ENCODE peak calls at places on chromosomes 6 and 20, in six cellular contexts. One of them, this sample, is unnamed.
A peak's percentile ranks its signal among the peaks of the same experiment; 100 is the strongest.

GRCh38 chr6:169510871-169511270 is 191.0 kb downstream of the WDR27 start:
- DNase-seq in HepG2: no peak
- DNase-seq in GM12878: no peak
- DNase-seq in A549: no peak
- DNase-seq in IMR-90: no peak
- DNase-seq in K562: no peak
- DNase-seq in this sample: no peak

GRCh38 chr20:19624221-19624620 is 133.8 kb upstream of the RIN2 start:
- DNase-seq in A549: no peak
- DNase-seq in GM12878: no peak
- DNase-seq in K562: no peak
- DNase-seq in HepG2: no peak
- DNase-seq in IMR-90: no peak
- DNase-seq in this sample: no peak

GRCh38 chr6:155399062-155399746 is 56.4 kb downstream of the NOX3 start:
- DNase-seq in HepG2: peak; percentile 100
- DNase-seq in A549: no peak
- DNase-seq in GM12878: no peak
- DNase-seq in IMR-90: no peak
- DNase-seq in K562: no peak
- DNase-seq in this sample: no peak

GRCh38 chr6:156794963-156795362 is 17.8 kb downstream of the ARID1B start:
- DNase-seq in IMR-90: no peak
- DNase-seq in K562: no peak
- DNase-seq in HepG2: no peak
- DNase-seq in GM12878: no peak
- DNase-seq in A549: no peak
- DNase-seq in this sample: no peak

GRCh38 chr6:148435386-148435785 is 92.7 kb downstream of the SASH1 start:
- DNase-seq in A549: no peak
- DNase-seq in IMR-90: peak; percentile 59
- DNase-seq in K562: no peak
- DNase-seq in HepG2: no peak
- DNase-seq in GM12878: no peak
- DNase-seq in this sample: no peak

GRCh38 chr6:166693880-166694279 is 66.8 kb upstream of the RPS6KA2 start:
- DNase-seq in IMR-90: no peak
- DNase-seq in GM12878: no peak
- DNase-seq in A549: no peak
- DNase-seq in K562: no peak
- DNase-seq in HepG2: no peak
- DNase-seq in this sample: no peak

GRCh38 chr6:132298344-132298949 is 102.8 kb downstream of the MOXD1 start:
- DNase-seq in K562: peak; percentile 31
- DNase-seq in IMR-90: peak; percentile 62
- DNase-seq in GM12878: no peak
- DNase-seq in HepG2: peak; percentile 58
- DNase-seq in A549: peak; percentile 11
- DNase-seq in this sample: peak; percentile 62

GRCh38 chr20:48209102-48209501 is 423.8 kb upstream of the SULF2 start:
- DNase-seq in GM12878: no peak
- DNase-seq in IMR-90: no peak
- DNase-seq in K562: no peak
- DNase-seq in HepG2: no peak
- DNase-seq in A549: no peak
- DNase-seq in this sample: no peak

GRCh38 chr6:157274471-157275226 is 48.7 kb downstream of the TMEM242 start:
- DNase-seq in K562: peak; percentile 95
- DNase-seq in A549: peak; percentile 67
- DNase-seq in IMR-90: peak; percentile 57
- DNase-seq in HepG2: peak; percentile 38
- DNase-seq in GM12878: peak; percentile 9
- DNase-seq in this sample: peak; percentile 73

GRCh38 chr6:158042245-158042798 is 60.7 kb downstream of the SYNJ2 start:
- DNase-seq in HepG2: peak; percentile 40
- DNase-seq in IMR-90: peak; percentile 93
- DNase-seq in GM12878: no peak
- DNase-seq in A549: no peak
- DNase-seq in K562: peak; percentile 74
- DNase-seq in this sample: peak; percentile 94

GRCh38 chr6:56222509-56222908 is 24.9 kb downstream of the COL21A1 start:
- DNase-seq in GM12878: no peak
- DNase-seq in IMR-90: no peak
- DNase-seq in A549: no peak
- DNase-seq in HepG2: no peak
- DNase-seq in K562: no peak
- DNase-seq in this sample: no peak

GRCh38 chr6:21596379-21597242 is 3.1 kb downstream of the SOX4 start:
- DNase-seq in A549: peak; percentile 33
- DNase-seq in K562: no peak
- DNase-seq in IMR-90: peak; percentile 59
- DNase-seq in GM12878: no peak
- DNase-seq in HepG2: no peak
- DNase-seq in this sample: peak; percentile 71

GRCh38 chr20:53981752-53982437 is 88.5 kb downstream of the BCAS1 start:
- DNase-seq in GM12878: no peak
- DNase-seq in HepG2: no peak
- DNase-seq in K562: no peak
- DNase-seq in IMR-90: no peak
- DNase-seq in A549: no peak
- DNase-seq in this sample: no peak

GRCh38 chr20:17381701-17382100 is 149.5 kb downstream of the BFSP1 start:
- DNase-seq in A549: no peak
- DNase-seq in K562: no peak
- DNase-seq in HepG2: no peak
- DNase-seq in IMR-90: no peak
- DNase-seq in GM12878: no peak
- DNase-seq in this sample: no peak

GRCh38 chr6:153031335-153031955 is 28.9 kb upstream of the MTRF1L start:
- DNase-seq in IMR-90: peak; percentile 64
- DNase-seq in HepG2: no peak
- DNase-seq in A549: peak; percentile 7
- DNase-seq in K562: no peak
- DNase-seq in GM12878: no peak
- DNase-seq in this sample: peak; percentile 7

GRCh38 chr6:93784794-93785757 is 365.7 kb upstream of the EPHA7 start:
- DNase-seq in IMR-90: no peak
- DNase-seq in A549: no peak
- DNase-seq in K562: no peak
- DNase-seq in HepG2: no peak
- DNase-seq in GM12878: no peak
- DNase-seq in this sample: peak; percentile 49

GRCh38 chr6:25487012-25487411 is 165.0 kb upstream of the SCGN start:
- DNase-seq in A549: no peak
- DNase-seq in K562: no peak
- DNase-seq in HepG2: no peak
- DNase-seq in IMR-90: no peak
- DNase-seq in GM12878: no peak
- DNase-seq in this sample: no peak

GRCh38 chr6:24692003-24692402 is 25.1 kb downstream of the ACOT13 start:
- DNase-seq in A549: no peak
- DNase-seq in GM12878: no peak
- DNase-seq in K562: no peak
- DNase-seq in IMR-90: no peak
- DNase-seq in HepG2: no peak
- DNase-seq in this sample: no peak

GRCh38 chr6:85236636-85237035 is 213.2 kb upstream of the NT5E start:
- DNase-seq in GM12878: no peak
- DNase-seq in HepG2: no peak
- DNase-seq in A549: no peak
- DNase-seq in K562: no peak
- DNase-seq in IMR-90: peak; percentile 46
- DNase-seq in this sample: no peak

GRCh38 chr20:10837901-10838300 is 164.1 kb upstream of the JAG1 start:
- DNase-seq in K562: no peak
- DNase-seq in A549: no peak
- DNase-seq in IMR-90: no peak
- DNase-seq in GM12878: no peak
- DNase-seq in HepG2: no peak
- DNase-seq in this sample: no peak

GRCh38 chr6:146547889-146548288 is 4.3 kb downstream of the RAB32 start:
- DNase-seq in A549: no peak
- DNase-seq in IMR-90: no peak
- DNase-seq in K562: no peak
- DNase-seq in GM12878: no peak
- DNase-seq in HepG2: no peak
- DNase-seq in this sample: no peak

GRCh38 chr6:137906020-137906472 is 39.0 kb downstream of the TNFAIP3 start:
- DNase-seq in K562: no peak
- DNase-seq in HepG2: no peak
- DNase-seq in IMR-90: no peak
- DNase-seq in GM12878: no peak
- DNase-seq in A549: no peak
- DNase-seq in this sample: no peak

GRCh38 chr6:127520061-127520460 is 926 bp upstream of the MTCL3 start:
- DNase-seq in GM12878: no peak
- DNase-seq in IMR-90: peak; percentile 28
- DNase-seq in HepG2: no peak
- DNase-seq in K562: no peak
- DNase-seq in A549: no peak
- DNase-seq in this sample: no peak

GRCh38 chr6:52576392-52577021 is 353 bp downstream of the TRAM2 start:
- DNase-seq in HepG2: peak; percentile 84
- DNase-seq in A549: peak; percentile 67
- DNase-seq in IMR-90: peak; percentile 85
- DNase-seq in K562: peak; percentile 77
- DNase-seq in GM12878: peak; percentile 37
- DNase-seq in this sample: peak; percentile 87

GRCh38 chr6:52576054-52576391 is 837 bp downstream of the TRAM2 start:
- DNase-seq in IMR-90: no peak
- DNase-seq in HepG2: no peak
- DNase-seq in K562: no peak
- DNase-seq in A549: no peak
- DNase-seq in GM12878: no peak
- DNase-seq in this sample: no peak

GRCh38 chr6:52575490-52575868 is 1.4 kb downstream of the TRAM2 start:
- DNase-seq in GM12878: no peak
- DNase-seq in K562: no peak
- DNase-seq in HepG2: no peak
- DNase-seq in A549: no peak
- DNase-seq in IMR-90: no peak
- DNase-seq in this sample: peak; percentile 48

GRCh38 chr6:52577778-52578473 is 1.1 kb upstream of the TRAM2 start:
- DNase-seq in K562: no peak
- DNase-seq in A549: no peak
- DNase-seq in IMR-90: no peak
- DNase-seq in GM12878: no peak
- DNase-seq in HepG2: no peak
- DNase-seq in this sample: no peak

DNA sequence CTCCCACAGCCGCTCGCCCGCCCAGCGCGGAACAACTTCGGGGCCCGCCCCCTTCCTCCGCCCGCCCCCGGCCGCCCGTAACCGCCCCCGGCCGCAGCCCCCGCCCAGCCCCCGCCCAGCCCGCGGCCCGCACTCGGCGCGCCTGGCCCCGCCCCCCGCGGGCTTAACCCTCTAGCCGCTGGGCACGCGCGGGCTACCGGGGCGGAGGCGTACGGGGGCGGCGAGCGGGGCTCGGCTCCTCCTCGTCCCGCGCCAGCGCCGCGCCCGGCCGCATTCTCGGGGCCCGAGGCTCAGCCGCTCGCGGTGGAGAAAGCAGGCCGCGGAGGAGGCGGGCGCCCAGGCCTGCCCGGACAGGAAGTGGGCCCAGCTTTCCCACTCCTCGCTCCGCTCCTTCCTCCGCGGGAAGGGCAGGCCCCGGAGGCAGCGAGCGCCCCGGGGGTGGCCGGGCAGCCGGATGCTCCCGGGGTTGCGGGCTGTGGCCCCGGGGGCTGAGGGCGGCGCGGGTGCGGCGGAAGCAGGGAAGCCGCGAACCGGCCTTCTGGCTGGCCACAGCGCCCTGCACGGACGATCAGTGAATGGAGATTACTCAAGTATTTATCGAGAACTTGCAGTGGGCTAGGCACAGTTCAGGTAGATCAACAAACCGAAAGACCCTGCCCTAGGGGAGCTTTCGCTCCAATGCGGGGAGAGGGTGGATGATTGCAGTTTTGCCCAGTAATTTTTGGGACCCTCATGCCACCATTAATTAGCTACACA is at the start of gene TRAM2:
- DNase-seq in HepG2: peak; percentile 76
- DNase-seq in IMR-90: peak; percentile 74
- DNase-seq in A549: peak; percentile 40
- DNase-seq in GM12878: no peak
- DNase-seq in K562: peak; percentile 95
- DNase-seq in this sample: peak; percentile 75
- TF ChIP-seq POLR2A in HepG2: peak; percentile 87
- TF ChIP-seq POLR2A in IMR-90: peak; percentile 76
- TF ChIP-seq POLR2A in A549: peak; percentile 59
- TF ChIP-seq POLR2A in GM12878: peak; percentile 83
- TF ChIP-seq POLR2A in K562: peak; percentile 80
- TF ChIP-seq POLR2A in this sample: peak; percentile 76

GRCh38 chr6:20340459-20340858 is 61.2 kb upstream of the E2F3 start:
- DNase-seq in K562: no peak
- DNase-seq in GM12878: no peak
- DNase-seq in A549: no peak
- DNase-seq in IMR-90: no peak
- DNase-seq in HepG2: no peak
- DNase-seq in this sample: no peak
- TF ChIP-seq CTCF in K562: no peak
- TF ChIP-seq CTCF in GM12878: no peak
- TF ChIP-seq CTCF in A549: no peak
- TF ChIP-seq CTCF in IMR-90: no peak
- TF ChIP-seq CTCF in HepG2: no peak
- TF ChIP-seq CTCF in this sample: no peak

GRCh38 chr6:111996159-111996558 is 57.7 kb upstream of the CCN6 start:
- DNase-seq in GM12878: no peak
- DNase-seq in K562: no peak
- DNase-seq in HepG2: no peak
- DNase-seq in IMR-90: no peak
- DNase-seq in A549: no peak
- DNase-seq in this sample: no peak
- H3K4me2 ChIP-seq in GM12878: no peak overlapping the region
- H3K4me2 ChIP-seq in K562: no peak overlapping the region
- H3K4me2 ChIP-seq in HepG2: no peak overlapping the region
- H3K4me2 ChIP-seq in IMR-90: no peak overlapping the region
- H3K4me2 ChIP-seq in A549: no peak overlapping the region
- H3K4me2 ChIP-seq in this sample: no peak overlapping the region

DNA sequence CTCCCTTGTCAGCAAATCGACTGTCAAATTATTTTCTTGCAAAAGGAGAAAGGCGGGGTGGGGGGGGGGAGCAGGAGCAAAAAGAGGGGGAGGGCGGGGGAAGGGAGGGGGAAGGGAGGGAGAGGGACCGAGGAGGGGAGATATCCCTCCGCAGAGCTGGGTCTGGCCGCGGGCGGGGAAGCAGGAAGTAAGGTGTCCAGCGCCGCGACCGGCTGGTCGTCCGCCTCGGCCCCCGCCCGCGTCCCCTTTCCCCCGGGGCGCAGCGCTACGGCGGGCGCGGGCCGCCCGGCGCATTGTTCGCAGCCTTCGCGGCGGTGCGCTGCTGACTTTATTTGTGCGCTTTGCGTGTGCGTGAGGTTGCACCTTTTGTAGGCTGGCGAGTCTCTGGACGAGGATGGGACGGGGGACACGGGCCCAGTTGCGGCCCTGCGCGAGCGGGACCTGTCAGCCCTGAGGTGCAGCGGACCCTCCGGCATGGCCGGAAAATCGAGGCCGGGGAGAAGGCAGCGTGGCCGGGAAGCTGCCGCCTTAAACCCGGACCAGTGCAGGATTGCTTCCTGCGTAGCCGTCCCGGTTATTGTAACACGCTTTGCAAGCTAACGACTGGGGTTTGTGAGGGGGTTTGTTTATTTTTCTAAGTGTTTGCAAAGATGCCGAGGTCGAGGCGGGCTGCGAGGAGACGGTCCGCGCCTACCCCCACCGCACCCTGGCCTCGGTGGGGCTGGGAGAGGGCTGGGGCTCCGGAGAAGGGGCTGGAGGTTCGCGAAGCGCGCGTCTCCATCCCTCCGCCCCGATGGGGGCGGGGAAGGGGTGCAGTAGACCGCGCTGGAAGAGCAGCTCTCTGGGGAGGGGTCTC is 673 bp upstream of the TRERF1 start:
- DNase-seq in IMR-90: peak; percentile 76
- DNase-seq in GM12878: no peak
- DNase-seq in HepG2: no peak
- DNase-seq in K562: peak; percentile 70
- DNase-seq in A549: peak; percentile 44
- DNase-seq in this sample: peak; percentile 64
- TF ChIP-seq POLR2A in IMR-90: peak; percentile 31
- TF ChIP-seq POLR2A in GM12878: peak; percentile 76
- TF ChIP-seq POLR2A in HepG2: no peak
- TF ChIP-seq POLR2A in K562: no peak
- TF ChIP-seq POLR2A in A549: peak; percentile 68
- TF ChIP-seq POLR2A in this sample: no peak